ENCODE peak calls at places on chromosomes 4 and X, in six cellular contexts. One of them, this sample, is unnamed.

GRCh38 chr4:111836601-111837000 is 308.7 kb upstream of the FAM241A start:
- DNase-seq in ovary: no peak
- DNase-seq in stomach: no peak
- DNase-seq in K562: no peak
- DNase-seq in transverse colon: no peak
- DNase-seq in A549: no peak
- DNase-seq in this sample: no peak

GRCh38 chrX:40253770-40254169 is 156.0 kb upstream of the BCOR start:
- DNase-seq in ovary: no peak
- DNase-seq in transverse colon: no peak
- DNase-seq in stomach: no peak
- DNase-seq in A549: no peak
- DNase-seq in K562: peak
- DNase-seq in this sample: no peak

GRCh38 chr4:11514780-11515432 is 86.2 kb upstream of the HS3ST1 start:
- DNase-seq in K562: no peak
- DNase-seq in stomach: no peak
- DNase-seq in transverse colon: no peak
- DNase-seq in A549: no peak
- DNase-seq in ovary: no peak
- DNase-seq in this sample: no peak

GRCh38 chr4:130336585-130337217 is 1240.7 kb downstream of the C4orf33 start:
- DNase-seq in A549: peak
- DNase-seq in stomach: no peak
- DNase-seq in transverse colon: no peak
- DNase-seq in K562: no peak
- DNase-seq in ovary: no peak
- DNase-seq in this sample: no peak

GRCh38 chr4:187576751-187577150 is 418.8 kb upstream of the ZFP42 start:
- DNase-seq in transverse colon: no peak
- DNase-seq in ovary: no peak
- DNase-seq in K562: no peak
- DNase-seq in stomach: no peak
- DNase-seq in A549: no peak
- DNase-seq in this sample: no peak

GRCh38 chr4:184422378-184422777 is 52.0 kb downstream of the IRF2 start:
- DNase-seq in A549: no peak
- DNase-seq in K562: no peak
- DNase-seq in transverse colon: no peak
- DNase-seq in ovary: no peak
- DNase-seq in stomach: no peak
- DNase-seq in this sample: no peak

GRCh38 chr4:121898150-121898549 is 27.9 kb upstream of the BBS7 start:
- DNase-seq in ovary: no peak
- DNase-seq in stomach: no peak
- DNase-seq in A549: peak
- DNase-seq in K562: no peak
- DNase-seq in transverse colon: peak
- DNase-seq in this sample: no peak

GRCh38 chr4:169407217-169407845 is 136.6 kb upstream of the SH3RF1 start:
- DNase-seq in stomach: no peak
- DNase-seq in K562: no peak
- DNase-seq in A549: no peak
- DNase-seq in ovary: no peak
- DNase-seq in transverse colon: no peak
- DNase-seq in this sample: no peak

GRCh38 chrX:30865020-30865419 is 24.0 kb downstream of the TAB3 start:
- DNase-seq in ovary: no peak
- DNase-seq in K562: peak
- DNase-seq in stomach: no peak
- DNase-seq in transverse colon: no peak
- DNase-seq in A549: peak
- DNase-seq in this sample: no peak

GRCh38 chr4:15655223-15656037 is at the start of gene FBXL5:
- DNase-seq in A549: peak
- DNase-seq in K562: peak
- DNase-seq in stomach: peak
- DNase-seq in ovary: peak
- DNase-seq in transverse colon: peak
- DNase-seq in this sample: peak

GRCh38 chr4:56698329-56698728 is 17.2 kb upstream of the HOPX start:
- DNase-seq in K562: no peak
- DNase-seq in A549: no peak
- DNase-seq in transverse colon: no peak
- DNase-seq in ovary: no peak
- DNase-seq in stomach: no peak
- DNase-seq in this sample: no peak

GRCh38 chr4:25795566-25796454 is 67.0 kb downstream of the SEL1L3 start:
- DNase-seq in K562: no peak
- DNase-seq in ovary: no peak
- DNase-seq in A549: no peak
- DNase-seq in transverse colon: no peak
- DNase-seq in stomach: no peak
- DNase-seq in this sample: no peak

GRCh38 chr4:8818063-8818881 is 53.4 kb downstream of the HMX1 start:
- DNase-seq in ovary: no peak
- DNase-seq in K562: no peak
- DNase-seq in A549: no peak
- DNase-seq in stomach: peak
- DNase-seq in transverse colon: peak
- DNase-seq in this sample: no peak

GRCh38 chrX:44506688-44507087 is 36.0 kb downstream of the FUNDC1 start:
- DNase-seq in A549: no peak
- DNase-seq in transverse colon: no peak
- DNase-seq in ovary: no peak
- DNase-seq in K562: no peak
- DNase-seq in stomach: no peak
- DNase-seq in this sample: no peak

GRCh38 chr4:52951016-52951415 is 88.9 kb downstream of the RASL11B start:
- DNase-seq in A549: no peak
- DNase-seq in ovary: no peak
- DNase-seq in stomach: no peak
- DNase-seq in K562: no peak
- DNase-seq in transverse colon: no peak
- DNase-seq in this sample: no peak

GRCh38 chr4:79390890-79391289 is 17.1 kb downstream of the GK2 start:
- DNase-seq in K562: no peak
- DNase-seq in transverse colon: no peak
- DNase-seq in ovary: no peak
- DNase-seq in A549: no peak
- DNase-seq in stomach: no peak
- DNase-seq in this sample: no peak

GRCh38 chrX:38727668-38728067 is 73.6 kb upstream of the MID1IP1 start:
- DNase-seq in ovary: no peak
- DNase-seq in K562: no peak
- DNase-seq in A549: no peak
- DNase-seq in transverse colon: no peak
- DNase-seq in stomach: no peak
- DNase-seq in this sample: no peak

GRCh38 chr4:82903737-82904136 is 3.2 kb downstream of the THAP9 start:
- DNase-seq in A549: no peak
- DNase-seq in K562: no peak
- DNase-seq in stomach: no peak
- DNase-seq in ovary: no peak
- DNase-seq in transverse colon: no peak
- DNase-seq in this sample: no peak

GRCh38 chr4:82901129-82901718 is 689 bp downstream of the THAP9 start:
- DNase-seq in K562: no peak
- DNase-seq in stomach: no peak
- DNase-seq in A549: no peak
- DNase-seq in ovary: no peak
- DNase-seq in transverse colon: no peak
- DNase-seq in this sample: no peak

GRCh38 chr4:82909326-82909725 is 8.8 kb downstream of the THAP9 start:
- DNase-seq in A549: no peak
- DNase-seq in K562: no peak
- DNase-seq in ovary: no peak
- DNase-seq in transverse colon: no peak
- DNase-seq in stomach: no peak
- DNase-seq in this sample: no peak

GRCh38 chr4:82906469-82906868 is 5.9 kb downstream of the THAP9 start:
- DNase-seq in ovary: no peak
- DNase-seq in A549: no peak
- DNase-seq in K562: no peak
- DNase-seq in transverse colon: no peak
- DNase-seq in stomach: no peak
- DNase-seq in this sample: no peak

DNA sequence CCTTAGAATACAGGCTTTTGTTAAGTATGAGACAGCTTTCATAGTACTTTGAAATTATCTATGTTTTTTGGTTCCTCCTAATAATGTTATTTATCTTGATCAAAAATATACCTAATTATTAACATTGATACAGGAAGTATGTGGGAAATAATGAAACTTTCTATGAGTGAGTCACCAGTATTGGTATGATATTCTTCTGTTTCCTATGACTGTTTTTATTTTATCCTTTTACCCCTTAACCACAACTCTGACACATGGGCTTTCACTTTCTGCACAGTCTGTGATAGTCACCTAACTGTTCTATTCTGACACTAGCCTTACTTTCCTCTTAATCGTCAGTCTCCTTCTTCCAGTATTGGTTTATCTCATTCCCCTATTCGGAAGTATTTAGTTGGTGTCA is 4.7 kb downstream of the THAP9 start:
- DNase-seq in ovary: no peak
- DNase-seq in transverse colon: no peak
- DNase-seq in A549: no peak
- DNase-seq in stomach: no peak
- DNase-seq in K562: no peak
- DNase-seq in this sample: no peak
- TF ChIP-seq EP300 in ovary: no peak
- TF ChIP-seq EP300 in transverse colon: no peak
- TF ChIP-seq EP300 in A549: no peak
- TF ChIP-seq EP300 in stomach: no peak
- TF ChIP-seq EP300 in K562: no peak
- TF ChIP-seq EP300 in this sample: no peak

GRCh38 chr4:3286335-3287175 is 6.3 kb upstream of the RGS12 start:
- DNase-seq in K562: no peak
- DNase-seq in stomach: peak
- DNase-seq in transverse colon: no peak
- DNase-seq in ovary: no peak
- DNase-seq in A549: no peak
- DNase-seq in this sample: no peak

GRCh38 chr4:3287271-3287971 is 5.4 kb upstream of the RGS12 start:
- DNase-seq in K562: no peak
- DNase-seq in ovary: no peak
- DNase-seq in stomach: peak
- DNase-seq in A549: no peak
- DNase-seq in transverse colon: no peak
- DNase-seq in this sample: no peak

GRCh38 chr4:3283916-3284315 is 8.9 kb upstream of the RGS12 start:
- DNase-seq in A549: no peak
- DNase-seq in stomach: peak
- DNase-seq in ovary: no peak
- DNase-seq in transverse colon: no peak
- DNase-seq in K562: no peak
- DNase-seq in this sample: no peak

GRCh38 chr4:3284734-3285557 is 7.9 kb upstream of the RGS12 start:
- DNase-seq in A549: no peak
- DNase-seq in transverse colon: no peak
- DNase-seq in ovary: no peak
- DNase-seq in stomach: peak
- DNase-seq in K562: no peak
- DNase-seq in this sample: no peak

DNA sequence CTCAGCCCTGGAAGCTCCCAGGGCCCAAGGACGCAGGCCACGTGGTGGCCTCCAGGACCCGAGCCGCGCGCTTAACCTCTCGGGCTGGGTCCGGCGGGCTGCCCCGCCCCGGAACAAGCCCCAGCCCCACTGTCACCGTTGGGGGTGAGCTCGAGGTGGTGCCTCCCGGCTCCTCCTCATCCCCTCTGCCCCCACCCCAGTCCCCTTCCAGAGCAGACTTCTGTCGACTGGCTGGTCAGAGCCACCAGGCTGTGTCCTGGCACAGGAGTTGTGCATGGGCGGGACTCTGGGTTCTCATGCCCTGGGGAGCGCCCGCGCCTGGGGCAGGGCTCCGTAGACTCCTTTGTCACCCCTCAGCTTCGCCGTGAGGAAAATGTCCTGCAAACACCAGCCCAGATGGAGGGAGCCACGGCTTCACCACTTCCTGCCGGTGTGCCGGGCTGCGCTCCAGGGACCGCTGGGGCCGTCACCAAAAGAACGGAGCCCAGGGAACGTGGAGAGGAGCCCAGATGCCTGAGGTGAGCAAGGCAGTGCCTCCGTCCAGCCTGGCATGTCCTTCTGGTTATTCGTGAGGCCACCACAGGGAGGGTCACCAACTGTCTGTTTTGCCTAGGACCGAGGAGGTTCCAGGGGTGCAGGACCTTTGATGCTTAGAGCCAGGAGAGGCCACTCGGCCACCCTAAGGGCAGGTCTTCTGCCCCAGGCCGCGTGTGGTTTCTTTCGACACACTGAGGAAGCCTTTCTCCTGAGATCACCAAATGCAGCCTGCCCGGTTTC is 7.1 kb upstream of the RGS12 start:
- DNase-seq in transverse colon: peak
- DNase-seq in A549: no peak
- DNase-seq in stomach: peak
- DNase-seq in K562: no peak
- DNase-seq in ovary: no peak
- DNase-seq in this sample: no peak
- TF ChIP-seq EP300 in transverse colon: no peak
- TF ChIP-seq EP300 in A549: no peak
- TF ChIP-seq EP300 in stomach: no peak
- TF ChIP-seq EP300 in K562: no peak
- TF ChIP-seq EP300 in ovary: no peak
- TF ChIP-seq EP300 in this sample: no peak

GRCh38 chr4:2411786-2412510 is 6.5 kb downstream of the ZFYVE28 start:
- DNase-seq in ovary: no peak
- DNase-seq in transverse colon: no peak
- DNase-seq in A549: no peak
- DNase-seq in K562: no peak
- DNase-seq in stomach: no peak
- DNase-seq in this sample: no peak

GRCh38 chr4:2413821-2414610 is 4.4 kb downstream of the ZFYVE28 start:
- DNase-seq in transverse colon: peak
- DNase-seq in A549: no peak
- DNase-seq in ovary: no peak
- DNase-seq in stomach: peak
- DNase-seq in K562: peak
- DNase-seq in this sample: no peak

GRCh38 chr4:2412534-2412884 is 5.9 kb downstream of the ZFYVE28 start:
- DNase-seq in transverse colon: peak
- DNase-seq in K562: no peak
- DNase-seq in ovary: no peak
- DNase-seq in A549: peak
- DNase-seq in stomach: peak
- DNase-seq in this sample: no peak

GRCh38 chr4:2415213-2415612 is 3.2 kb downstream of the ZFYVE28 start:
- DNase-seq in transverse colon: no peak
- DNase-seq in stomach: no peak
- DNase-seq in A549: no peak
- DNase-seq in ovary: no peak
- DNase-seq in K562: no peak
- DNase-seq in this sample: no peak

GRCh38 chr4:2412885-2413716 is 5.3 kb downstream of the ZFYVE28 start:
- DNase-seq in transverse colon: peak
- DNase-seq in A549: peak
- DNase-seq in K562: peak
- DNase-seq in ovary: peak
- DNase-seq in stomach: peak
- DNase-seq in this sample: peak
- TF ChIP-seq EP300 in transverse colon: no peak
- TF ChIP-seq EP300 in A549: no peak
- TF ChIP-seq EP300 in K562: peak
- TF ChIP-seq EP300 in ovary: no peak
- TF ChIP-seq EP300 in stomach: no peak
- TF ChIP-seq EP300 in this sample: no peak

GRCh38 chr4:9949573-9949972 is 71.7 kb downstream of the SLC2A9 start:
- DNase-seq in stomach: no peak
- DNase-seq in ovary: no peak
- DNase-seq in A549: no peak
- DNase-seq in transverse colon: no peak
- DNase-seq in K562: no peak
- DNase-seq in this sample: no peak
- TF ChIP-seq EP300 in stomach: no peak
- TF ChIP-seq EP300 in ovary: no peak
- TF ChIP-seq EP300 in A549: no peak
- TF ChIP-seq EP300 in transverse colon: no peak
- TF ChIP-seq EP300 in K562: no peak
- TF ChIP-seq EP300 in this sample: no peak

This sample was measured in tibial nerve.